ENCODE peak calls at places on chromosomes 2 and 18, in seven cellular contexts. One of them, this sample, is unnamed.

GRCh38 chr2:161208527-161209139 is 48.4 kb downstream of the TANK start:
- DNase-seq in stimulated activated CD4-positive, alpha-beta T cell treated with anti-CD3 and anti-CD28 coated beads, Interleukin-2, amount 100 ng/mL, for 48 hours: no peak
- DNase-seq in small intestine: no peak
- DNase-seq in activated T-cell treated with anti-CD3 and anti-CD28 coated beads, Interleukin-2, amount 50 U/mL, for 72 hours: no peak
- DNase-seq in PC-3: peak; percentile 87
- DNase-seq in activated T-helper 1 cell treated with Interleukin-2 at 50 U/mL for 16 hours: no peak
- DNase-seq in activated naive CD4-positive, alpha-beta T cell treated with Interleukin-2 at 50 U/mL for 16 hours: no peak
- DNase-seq in this sample: no peak

GRCh38 chr2:3126686-3127278 is 250.8 kb downstream of the EIPR1 start:
- DNase-seq in activated T-helper 1 cell treated with Interleukin-2 at 50 U/mL for 16 hours: no peak
- DNase-seq in activated T-cell treated with anti-CD3 and anti-CD28 coated beads, Interleukin-2, amount 50 U/mL, for 72 hours: no peak
- DNase-seq in stimulated activated CD4-positive, alpha-beta T cell treated with anti-CD3 and anti-CD28 coated beads, Interleukin-2, amount 100 ng/mL, for 48 hours: no peak
- DNase-seq in PC-3: no peak
- DNase-seq in small intestine: no peak
- DNase-seq in activated naive CD4-positive, alpha-beta T cell treated with Interleukin-2 at 50 U/mL for 16 hours: no peak
- DNase-seq in this sample: no peak

GRCh38 chr2:65319674-65320041 is 92.0 kb downstream of the ACTR2 start:
- DNase-seq in activated T-cell treated with anti-CD3 and anti-CD28 coated beads, Interleukin-2, amount 50 U/mL, for 72 hours: no peak
- DNase-seq in PC-3: no peak
- DNase-seq in activated T-helper 1 cell treated with Interleukin-2 at 50 U/mL for 16 hours: no peak
- DNase-seq in stimulated activated CD4-positive, alpha-beta T cell treated with anti-CD3 and anti-CD28 coated beads, Interleukin-2, amount 100 ng/mL, for 48 hours: no peak
- DNase-seq in small intestine: no peak
- DNase-seq in activated naive CD4-positive, alpha-beta T cell treated with Interleukin-2 at 50 U/mL for 16 hours: no peak
- DNase-seq in this sample: no peak

GRCh38 chr18:24271381-24272331 is 126.0 kb downstream of the OSBPL1A start:
- DNase-seq in small intestine: peak; percentile 78
- DNase-seq in activated T-cell treated with anti-CD3 and anti-CD28 coated beads, Interleukin-2, amount 50 U/mL, for 72 hours: peak; percentile 33
- DNase-seq in PC-3: peak; percentile 72
- DNase-seq in activated naive CD4-positive, alpha-beta T cell treated with Interleukin-2 at 50 U/mL for 16 hours: no peak
- DNase-seq in stimulated activated CD4-positive, alpha-beta T cell treated with anti-CD3 and anti-CD28 coated beads, Interleukin-2, amount 100 ng/mL, for 48 hours: peak; percentile 19
- DNase-seq in activated T-helper 1 cell treated with Interleukin-2 at 50 U/mL for 16 hours: no peak
- DNase-seq in this sample: peak; percentile 69

GRCh38 chr2:47964722-47965434 is 58.6 kb upstream of the FBXO11 start:
- DNase-seq in activated naive CD4-positive, alpha-beta T cell treated with Interleukin-2 at 50 U/mL for 16 hours: no peak
- DNase-seq in small intestine: peak; percentile 1
- DNase-seq in stimulated activated CD4-positive, alpha-beta T cell treated with anti-CD3 and anti-CD28 coated beads, Interleukin-2, amount 100 ng/mL, for 48 hours: no peak
- DNase-seq in activated T-cell treated with anti-CD3 and anti-CD28 coated beads, Interleukin-2, amount 50 U/mL, for 72 hours: no peak
- DNase-seq in activated T-helper 1 cell treated with Interleukin-2 at 50 U/mL for 16 hours: no peak
- DNase-seq in PC-3: peak; percentile 20
- DNase-seq in this sample: peak; percentile 19

GRCh38 chr2:74037379-74037860 is 52.7 kb downstream of the TET3 start:
- DNase-seq in activated T-cell treated with anti-CD3 and anti-CD28 coated beads, Interleukin-2, amount 50 U/mL, for 72 hours: no peak
- DNase-seq in activated naive CD4-positive, alpha-beta T cell treated with Interleukin-2 at 50 U/mL for 16 hours: no peak
- DNase-seq in PC-3: no peak
- DNase-seq in small intestine: peak; percentile 54
- DNase-seq in activated T-helper 1 cell treated with Interleukin-2 at 50 U/mL for 16 hours: no peak
- DNase-seq in stimulated activated CD4-positive, alpha-beta T cell treated with anti-CD3 and anti-CD28 coated beads, Interleukin-2, amount 100 ng/mL, for 48 hours: no peak
- DNase-seq in this sample: no peak

GRCh38 chr2:65344689-65345088 is 87.7 kb downstream of the SPRED2 start:
- DNase-seq in activated T-helper 1 cell treated with Interleukin-2 at 50 U/mL for 16 hours: no peak
- DNase-seq in small intestine: no peak
- DNase-seq in PC-3: no peak
- DNase-seq in activated naive CD4-positive, alpha-beta T cell treated with Interleukin-2 at 50 U/mL for 16 hours: no peak
- DNase-seq in activated T-cell treated with anti-CD3 and anti-CD28 coated beads, Interleukin-2, amount 50 U/mL, for 72 hours: no peak
- DNase-seq in stimulated activated CD4-positive, alpha-beta T cell treated with anti-CD3 and anti-CD28 coated beads, Interleukin-2, amount 100 ng/mL, for 48 hours: no peak
- DNase-seq in this sample: no peak

GRCh38 chr2:99989905-99990304 is 152.5 kb downstream of the AFF3 start:
- DNase-seq in activated T-helper 1 cell treated with Interleukin-2 at 50 U/mL for 16 hours: no peak
- DNase-seq in stimulated activated CD4-positive, alpha-beta T cell treated with anti-CD3 and anti-CD28 coated beads, Interleukin-2, amount 100 ng/mL, for 48 hours: no peak
- DNase-seq in activated naive CD4-positive, alpha-beta T cell treated with Interleukin-2 at 50 U/mL for 16 hours: no peak
- DNase-seq in small intestine: no peak
- DNase-seq in PC-3: no peak
- DNase-seq in activated T-cell treated with anti-CD3 and anti-CD28 coated beads, Interleukin-2, amount 50 U/mL, for 72 hours: no peak
- DNase-seq in this sample: no peak

GRCh38 chr18:76709659-76710645 is 112.4 kb upstream of the ZNF236 start:
- DNase-seq in PC-3: peak; percentile 66
- DNase-seq in activated naive CD4-positive, alpha-beta T cell treated with Interleukin-2 at 50 U/mL for 16 hours: peak; percentile 59
- DNase-seq in activated T-helper 1 cell treated with Interleukin-2 at 50 U/mL for 16 hours: peak; percentile 27
- DNase-seq in stimulated activated CD4-positive, alpha-beta T cell treated with anti-CD3 and anti-CD28 coated beads, Interleukin-2, amount 100 ng/mL, for 48 hours: peak; percentile 58
- DNase-seq in small intestine: peak; percentile 53
- DNase-seq in activated T-cell treated with anti-CD3 and anti-CD28 coated beads, Interleukin-2, amount 50 U/mL, for 72 hours: peak; percentile 56
- DNase-seq in this sample: peak; percentile 58

GRCh38 chr2:12675352-12675795 is 41.4 kb upstream of the TRIB2 start:
- DNase-seq in activated T-helper 1 cell treated with Interleukin-2 at 50 U/mL for 16 hours: no peak
- DNase-seq in small intestine: peak; percentile 98
- DNase-seq in stimulated activated CD4-positive, alpha-beta T cell treated with anti-CD3 and anti-CD28 coated beads, Interleukin-2, amount 100 ng/mL, for 48 hours: no peak
- DNase-seq in activated T-cell treated with anti-CD3 and anti-CD28 coated beads, Interleukin-2, amount 50 U/mL, for 72 hours: no peak
- DNase-seq in PC-3: peak; percentile 57
- DNase-seq in activated naive CD4-positive, alpha-beta T cell treated with Interleukin-2 at 50 U/mL for 16 hours: no peak
- DNase-seq in this sample: no peak

GRCh38 chr2:26941486-26941885 is 29.0 kb upstream of the MAPRE3 start:
- DNase-seq in activated naive CD4-positive, alpha-beta T cell treated with Interleukin-2 at 50 U/mL for 16 hours: no peak
- DNase-seq in stimulated activated CD4-positive, alpha-beta T cell treated with anti-CD3 and anti-CD28 coated beads, Interleukin-2, amount 100 ng/mL, for 48 hours: no peak
- DNase-seq in PC-3: peak; percentile 87
- DNase-seq in small intestine: no peak
- DNase-seq in activated T-helper 1 cell treated with Interleukin-2 at 50 U/mL for 16 hours: no peak
- DNase-seq in activated T-cell treated with anti-CD3 and anti-CD28 coated beads, Interleukin-2, amount 50 U/mL, for 72 hours: no peak
- DNase-seq in this sample: no peak

GRCh38 chr2:30303094-30303493 is 71.8 kb downstream of the LBH start:
- DNase-seq in activated T-cell treated with anti-CD3 and anti-CD28 coated beads, Interleukin-2, amount 50 U/mL, for 72 hours: no peak
- DNase-seq in activated naive CD4-positive, alpha-beta T cell treated with Interleukin-2 at 50 U/mL for 16 hours: no peak
- DNase-seq in stimulated activated CD4-positive, alpha-beta T cell treated with anti-CD3 and anti-CD28 coated beads, Interleukin-2, amount 100 ng/mL, for 48 hours: no peak
- DNase-seq in activated T-helper 1 cell treated with Interleukin-2 at 50 U/mL for 16 hours: no peak
- DNase-seq in PC-3: no peak
- DNase-seq in small intestine: no peak
- DNase-seq in this sample: no peak

GRCh38 chr18:9683418-9684396 is 24.4 kb upstream of the RAB31 start:
- DNase-seq in stimulated activated CD4-positive, alpha-beta T cell treated with anti-CD3 and anti-CD28 coated beads, Interleukin-2, amount 100 ng/mL, for 48 hours: no peak
- DNase-seq in small intestine: peak; percentile 23
- DNase-seq in activated T-helper 1 cell treated with Interleukin-2 at 50 U/mL for 16 hours: no peak
- DNase-seq in activated naive CD4-positive, alpha-beta T cell treated with Interleukin-2 at 50 U/mL for 16 hours: no peak
- DNase-seq in PC-3: peak; percentile 89
- DNase-seq in activated T-cell treated with anti-CD3 and anti-CD28 coated beads, Interleukin-2, amount 50 U/mL, for 72 hours: no peak
- DNase-seq in this sample: no peak

GRCh38 chr2:20643826-20644225 is 7.1 kb downstream of the HS1BP3 start:
- DNase-seq in PC-3: no peak
- DNase-seq in activated naive CD4-positive, alpha-beta T cell treated with Interleukin-2 at 50 U/mL for 16 hours: no peak
- DNase-seq in activated T-helper 1 cell treated with Interleukin-2 at 50 U/mL for 16 hours: no peak
- DNase-seq in stimulated activated CD4-positive, alpha-beta T cell treated with anti-CD3 and anti-CD28 coated beads, Interleukin-2, amount 100 ng/mL, for 48 hours: no peak
- DNase-seq in small intestine: no peak
- DNase-seq in activated T-cell treated with anti-CD3 and anti-CD28 coated beads, Interleukin-2, amount 50 U/mL, for 72 hours: no peak
- DNase-seq in this sample: no peak

GRCh38 chr2:199751480-199751879 is 99.5 kb downstream of the FTCDNL1 start:
- DNase-seq in stimulated activated CD4-positive, alpha-beta T cell treated with anti-CD3 and anti-CD28 coated beads, Interleukin-2, amount 100 ng/mL, for 48 hours: no peak
- DNase-seq in small intestine: no peak
- DNase-seq in activated naive CD4-positive, alpha-beta T cell treated with Interleukin-2 at 50 U/mL for 16 hours: no peak
- DNase-seq in activated T-helper 1 cell treated with Interleukin-2 at 50 U/mL for 16 hours: no peak
- DNase-seq in PC-3: no peak
- DNase-seq in activated T-cell treated with anti-CD3 and anti-CD28 coated beads, Interleukin-2, amount 50 U/mL, for 72 hours: no peak
- DNase-seq in this sample: no peak

GRCh38 chr2:226411727-226412360 is 387.8 kb downstream of the IRS1 start:
- DNase-seq in activated T-helper 1 cell treated with Interleukin-2 at 50 U/mL for 16 hours: no peak
- DNase-seq in activated T-cell treated with anti-CD3 and anti-CD28 coated beads, Interleukin-2, amount 50 U/mL, for 72 hours: no peak
- DNase-seq in small intestine: peak; percentile 69
- DNase-seq in stimulated activated CD4-positive, alpha-beta T cell treated with anti-CD3 and anti-CD28 coated beads, Interleukin-2, amount 100 ng/mL, for 48 hours: no peak
- DNase-seq in PC-3: peak; percentile 96
- DNase-seq in activated naive CD4-positive, alpha-beta T cell treated with Interleukin-2 at 50 U/mL for 16 hours: no peak
- DNase-seq in this sample: peak; percentile 58

GRCh38 chr2:54675738-54676137 is 47.7 kb upstream of the EML6 start:
- DNase-seq in PC-3: no peak
- DNase-seq in activated T-cell treated with anti-CD3 and anti-CD28 coated beads, Interleukin-2, amount 50 U/mL, for 72 hours: no peak
- DNase-seq in activated T-helper 1 cell treated with Interleukin-2 at 50 U/mL for 16 hours: no peak
- DNase-seq in activated naive CD4-positive, alpha-beta T cell treated with Interleukin-2 at 50 U/mL for 16 hours: no peak
- DNase-seq in small intestine: peak; percentile 25
- DNase-seq in stimulated activated CD4-positive, alpha-beta T cell treated with anti-CD3 and anti-CD28 coated beads, Interleukin-2, amount 100 ng/mL, for 48 hours: no peak
- DNase-seq in this sample: no peak

GRCh38 chr2:106852103-106852502 is 33.9 kb downstream of the ST6GAL2 start:
- DNase-seq in activated T-cell treated with anti-CD3 and anti-CD28 coated beads, Interleukin-2, amount 50 U/mL, for 72 hours: no peak
- DNase-seq in stimulated activated CD4-positive, alpha-beta T cell treated with anti-CD3 and anti-CD28 coated beads, Interleukin-2, amount 100 ng/mL, for 48 hours: no peak
- DNase-seq in small intestine: no peak
- DNase-seq in activated T-helper 1 cell treated with Interleukin-2 at 50 U/mL for 16 hours: no peak
- DNase-seq in activated naive CD4-positive, alpha-beta T cell treated with Interleukin-2 at 50 U/mL for 16 hours: no peak
- DNase-seq in PC-3: no peak
- DNase-seq in this sample: no peak

GRCh38 chr2:202307690-202308089 is 42.1 kb downstream of the NOP58 start:
- DNase-seq in activated T-cell treated with anti-CD3 and anti-CD28 coated beads, Interleukin-2, amount 50 U/mL, for 72 hours: no peak
- DNase-seq in PC-3: no peak
- DNase-seq in activated T-helper 1 cell treated with Interleukin-2 at 50 U/mL for 16 hours: no peak
- DNase-seq in activated naive CD4-positive, alpha-beta T cell treated with Interleukin-2 at 50 U/mL for 16 hours: no peak
- DNase-seq in stimulated activated CD4-positive, alpha-beta T cell treated with anti-CD3 and anti-CD28 coated beads, Interleukin-2, amount 100 ng/mL, for 48 hours: no peak
- DNase-seq in small intestine: no peak
- DNase-seq in this sample: no peak

GRCh38 chr18:67862069-67862468 is 345.5 kb upstream of the DSEL start:
- DNase-seq in activated T-helper 1 cell treated with Interleukin-2 at 50 U/mL for 16 hours: no peak
- DNase-seq in stimulated activated CD4-positive, alpha-beta T cell treated with anti-CD3 and anti-CD28 coated beads, Interleukin-2, amount 100 ng/mL, for 48 hours: no peak
- DNase-seq in PC-3: no peak
- DNase-seq in small intestine: no peak
- DNase-seq in activated naive CD4-positive, alpha-beta T cell treated with Interleukin-2 at 50 U/mL for 16 hours: no peak
- DNase-seq in activated T-cell treated with anti-CD3 and anti-CD28 coated beads, Interleukin-2, amount 50 U/mL, for 72 hours: no peak
- DNase-seq in this sample: no peak

GRCh38 chr2:152740743-152741328 is 22.4 kb downstream of the ARL6IP6 start:
- DNase-seq in activated naive CD4-positive, alpha-beta T cell treated with Interleukin-2 at 50 U/mL for 16 hours: no peak
- DNase-seq in activated T-cell treated with anti-CD3 and anti-CD28 coated beads, Interleukin-2, amount 50 U/mL, for 72 hours: no peak
- DNase-seq in activated T-helper 1 cell treated with Interleukin-2 at 50 U/mL for 16 hours: no peak
- DNase-seq in small intestine: peak; percentile 61
- DNase-seq in PC-3: peak; percentile 80
- DNase-seq in stimulated activated CD4-positive, alpha-beta T cell treated with anti-CD3 and anti-CD28 coated beads, Interleukin-2, amount 100 ng/mL, for 48 hours: no peak
- DNase-seq in this sample: no peak

This sample was measured in colonic mucosa.